ENCODE peak calls at places on chromosome 13, in seven cellular contexts. E, N, C, L, F, H and X are unnamed samples.

GRCh38 chr13:97780486-97780885 is 173.0 kb upstream of the IPO5 start:
- DNase-seq in C (no peak), H (no peak), E (no peak), L (no peak), N (no peak), F (no peak), X (no peak)

GRCh38 chr13:95451656-95452055 is 100.9 kb upstream of the CLDN10 start:
- DNase-seq in N (no peak), C (no peak), H (no peak), F (no peak), L (no peak), E (no peak), X (no peak)

GRCh38 chr13:46846736-46847135 is 49.8 kb upstream of the ESD start:
- DNase-seq in F (no peak), H (no peak), E (no peak), C (no peak), L (no peak), N (no peak), X (no peak)

GRCh38 chr13:22836475-22836874 is 344.3 kb upstream of the SGCG start:
- DNase-seq in E (no peak), L (no peak), N (no peak), F (no peak), H (no peak), C (no peak), X (no peak)

GRCh38 chr13:74839656-74840055 is 642.3 kb downstream of the TBC1D4 start:
- DNase-seq in E (peak), C (peak), L (no peak), H (no peak), F (no peak), N (peak), X (no peak)

GRCh38 chr13:51451134-51451466 is 1.7 kb downstream of the INTS6 start:
- DNase-seq in N (peak), E (peak), F (no peak), L (no peak), C (no peak), H (no peak), X (no peak)

GRCh38 chr13:44819245-44819644 is 170.0 kb downstream of the NUFIP1 start:
- DNase-seq in C (no peak), F (no peak), E (no peak), N (peak), H (no peak), L (no peak), X (peak)

GRCh38 chr13:98535501-98536357 is 41.2 kb downstream of the STK24 start:
- DNase-seq in N (peak), E (no peak), L (no peak), F (no peak), C (no peak), H (no peak), X (no peak)

GRCh38 chr13:62678039-62678438 is 1262.4 kb upstream of the PCDH20 start:
- DNase-seq in H (no peak), E (no peak), L (no peak), N (peak), C (no peak), F (no peak), X (no peak)

GRCh38 chr13:98184796-98185195 is 7.7 kb upstream of the RNF113B start:
- DNase-seq in N (peak), C (no peak), H (no peak), F (no peak), E (no peak), L (no peak), X (no peak)

GRCh38 chr13:30985637-30986205 is 53.3 kb downstream of the TEX26 start:
- DNase-seq in L (no peak), E (peak), H (no peak), N (peak), F (no peak), C (no peak), X (peak)

GRCh38 chr13:49716615-49717014 is 25.3 kb upstream of the EBPL start:
- DNase-seq in E (no peak), C (no peak), N (no peak), H (no peak), L (no peak), F (no peak), X (no peak)

GRCh38 chr13:99542788-99543406 is 41.6 kb downstream of the TM9SF2 start:
- DNase-seq in F (no peak), E (no peak), C (no peak), N (no peak), H (no peak), L (no peak), X (no peak)

GRCh38 chr13:92103673-92104296 is 705.4 kb downstream of the GPC5 start:
- DNase-seq in C (no peak), E (no peak), N (peak), L (no peak), H (no peak), F (peak), X (no peak)

GRCh38 chr13:102197193-102197592 is 204.7 kb downstream of the FGF14 start:
- DNase-seq in H (no peak), N (peak), E (no peak), L (no peak), C (no peak), F (peak), X (no peak)